ENCODE peak calls at places on chromosomes 3 and 15, in nine cellular contexts. G is activated CD4-positive, alpha-beta T cell treated with anti-CD3 and anti-CD28 coated beads for 36 hours; R is GM06990; T is stimulated activated naive CD4-positive, alpha-beta T cell treated with Interleukin-2 at 50 U/mL for 16 hours; O is activated T-helper 1 cell treated with anti-CD3 and anti-CD28 coated beads, Interleukin-12 subunit alpha, Interleukin-12 subunit beta, Interleukin-2, Interleukin-4 antibody, amounts not matched to agents 30 ng/mL and 10 ng/mL and 1 ng/mL, durations not matched to agents 14 hours and 24 hours and 36 hours; I is substantia nigra; N is stimulated activated CD4-positive, alpha-beta T cell treated with anti-CD3 and anti-CD28 coated beads, Interleukin-4, amount 100 ng/mL, for 1 hour; U is activated T-cell treated with anti-CD3 and anti-CD28 coated beads, Interleukin-2, amount 50 U/mL, for 72 hours; P is Jurkat, Clone E6-1. S is an unnamed sample.

GRCh38 chr3:63972196-63972595 is 51.1 kb downstream of the PSMD6 start:
- DNase-seq in R (no peak), N (no peak), T (no peak), P (no peak), O (no peak), I (no peak), U (no peak), G (no peak), S (no peak)

GRCh38 chr3:32045091-32045964 is 61.1 kb upstream of the GPD1L start:
- DNase-seq in I (no peak), T (no peak), R (no peak), U (no peak), N (no peak), O (no peak), P (no peak), G (no peak), S (no peak)

GRCh38 chr3:101038880-101039279 is 45.7 kb upstream of the ABI3BP start:
- DNase-seq in T (no peak), O (no peak), G (no peak), P (no peak), N (no peak), U (no peak), R (no peak), I (no peak), S (no peak)

GRCh38 chr3:54969652-54970051 is 41.8 kb upstream of the LRTM1 start:
- DNase-seq in N (no peak), T (no peak), U (no peak), O (no peak), G (no peak), P (no peak), I (no peak), R (no peak), S (no peak)

GRCh38 chr3:137765310-137766033 is 1.4 kb downstream of the SOX14 start:
- DNase-seq in T (no peak), P (no peak), U (no peak), I (no peak), G (no peak), N (no peak), O (no peak), R (no peak), S (no peak)

GRCh38 chr3:112303811-112304325 is 9.9 kb upstream of the SLC9C1 start:
- DNase-seq in T (no peak), N (no peak), G (no peak), R (no peak), I (no peak), O (no peak), U (no peak), P (no peak), S (no peak)

GRCh38 chr15:85639752-85640381 is 154.9 kb downstream of the KLHL25 start:
- DNase-seq in P (no peak), R (no peak), I (no peak), G (no peak), T (no peak), U (no peak), N (no peak), O (no peak), S (no peak)

GRCh38 chr3:177410734-177411133 is 213.5 kb upstream of the TBL1XR1 start:
- DNase-seq in N (no peak), T (no peak), U (no peak), O (no peak), I (no peak), G (no peak), R (no peak), P (peak; percentile 83), S (no peak)

GRCh38 chr3:11944052-11944673 is 60.0 kb upstream of the SYN2 start:
- DNase-seq in G (no peak), U (no peak), T (no peak), O (no peak), R (no peak), I (no peak), P (no peak), N (no peak), S (no peak)

GRCh38 chr15:88657326-88658069 is 18.7 kb downstream of the ISG20 start:
- DNase-seq in N (no peak), P (no peak), G (peak; percentile 53), T (no peak), I (peak; percentile 51), U (no peak), O (no peak), R (no peak), S (no peak)

GRCh38 chr3:163368168-163368567 is 1710.1 kb downstream of the SI start:
- DNase-seq in U (no peak), P (no peak), T (no peak), O (no peak), R (no peak), N (no peak), G (no peak), I (no peak), S (no peak)

GRCh38 chr15:80615783-80616391 is 79.2 kb upstream of the ABHD17C start:
- DNase-seq in G (no peak), T (no peak), O (no peak), U (no peak), N (no peak), I (no peak), P (no peak), R (no peak), S (no peak)

GRCh38 chr3:128167973-128168674 is 14.8 kb downstream of the EEFSEC start:
- DNase-seq in O (no peak), R (no peak), G (no peak), P (no peak), U (no peak), N (no peak), I (no peak), T (no peak), S (no peak)

GRCh38 chr3:9930804-9931418 is 2.7 kb upstream of the CRELD1 start:
- DNase-seq in N (no peak), O (no peak), G (peak; percentile 50), U (no peak), R (no peak), T (no peak), P (peak; percentile 37), I (no peak), S (no peak)

GRCh38 chr3:142888484-142889262 is at the start of gene PCOLCE2:
- DNase-seq in P (peak; percentile 26), N (peak; percentile 9), R (peak; percentile 26), O (no peak), I (no peak), G (peak; percentile 41), U (peak; percentile 46), T (no peak), S (peak; percentile 51)

GRCh38 chr3:183698760-183699159 is 1.2 kb downstream of the YEATS2 start:
- DNase-seq in G (peak; percentile 19), I (no peak), U (peak; percentile 7), R (no peak), P (no peak), N (no peak), O (no peak), T (no peak), S (no peak)

GRCh38 chr3:182795383-182795782 is 2.1 kb downstream of the ATP11B start:
- DNase-seq in R (peak; percentile 41), N (no peak), T (peak; percentile 1), P (peak; percentile 86), O (peak; percentile 31), I (no peak), G (peak; percentile 57), U (peak; percentile 38), S (no peak)

GRCh38 chr15:80932989-80933388 is 56.6 kb downstream of the MESD start:
- DNase-seq in N (no peak), T (no peak), R (no peak), O (no peak), U (no peak), G (no peak), I (no peak), P (no peak), S (no peak)

GRCh38 chr15:33701304-33701696 is 267.0 kb upstream of the CHRM5 start:
- DNase-seq in N (no peak), I (no peak), G (no peak), U (no peak), T (no peak), R (no peak), P (no peak), O (no peak), S (no peak)

GRCh38 chr3:189298469-189299375 is 127.0 kb downstream of the TPRG1 start:
- DNase-seq in N (no peak), O (no peak), G (peak; percentile 42), T (no peak), I (no peak), R (no peak), U (peak; percentile 29), P (no peak), S (no peak)

GRCh38 chr3:47266709-47267489 is 15.7 kb downstream of the KIF9 start:
- DNase-seq in P (peak; percentile 86), G (peak; percentile 68), U (peak; percentile 53), O (no peak), R (peak; percentile 48), N (peak; percentile 41), T (no peak), I (peak; percentile 59), S (no peak)

GRCh38 chr3:42491876-42492507 is 10.5 kb upstream of the VIPR1 start:
- DNase-seq in R (no peak), N (no peak), U (no peak), P (no peak), T (no peak), I (no peak), G (no peak), O (no peak), S (no peak)

GRCh38 chr15:95584088-95584487 is 746.4 kb upstream of the NR2F2 start:
- DNase-seq in N (no peak), O (no peak), G (no peak), R (no peak), U (no peak), P (no peak), T (no peak), I (no peak), S (no peak)

GRCh38 chr15:19973718-19974117 is 567.9 kb downstream of the GOLGA6L6 start:
- DNase-seq in G (peak; percentile 54), I (no peak), N (no peak), O (no peak), P (peak; percentile 70), T (no peak), U (peak; percentile 13), R (no peak), S (peak; percentile 33)

GRCh38 chr15:39511000-39511914 is 69.6 kb upstream of the THBS1 start:
- DNase-seq in I (no peak), U (no peak), G (no peak), P (no peak), R (no peak), T (no peak), O (no peak), N (no peak), S (no peak)

GRCh38 chr15:70892002-70892911 is at the start of the genes LRRC49 and THAP10:
- DNase-seq in R (peak; percentile 80), T (peak; percentile 25), U (peak; percentile 69), G (peak; percentile 71), I (peak; percentile 86), N (peak; percentile 11), O (peak; percentile 29), P (no peak), S (peak; percentile 38)

GRCh38 chr3:146539315-146539714 is 5.1 kb downstream of the PLSCR1 start:
- DNase-seq in O (no peak), N (no peak), U (no peak), G (no peak), R (no peak), I (no peak), T (no peak), P (no peak), S (no peak)

GRCh38 chr15:71114887-71115566 is at the start of gene THSD4:
- DNase-seq in U (peak; percentile 71), I (peak; percentile 12), O (peak; percentile 44), R (peak; percentile 77), G (peak; percentile 83), T (peak; percentile 15), P (peak; percentile 32), N (peak; percentile 60), S (peak; percentile 78)

GRCh38 chr15:76983588-76984379 is 11.1 kb upstream of the PSTPIP1 start:
- DNase-seq in G (no peak), R (no peak), O (no peak), P (no peak), I (no peak), N (no peak), U (no peak), T (no peak), S (no peak)

GRCh38 chr3:111872948-111873347 is 13.9 kb downstream of the PHLDB2 start:
- DNase-seq in R (no peak), N (no peak), G (no peak), T (no peak), O (no peak), P (no peak), I (no peak), U (no peak), S (no peak)

GRCh38 chr3:53858096-53858741 is 11.9 kb downstream of the IL17RB start:
- DNase-seq in I (no peak), O (no peak), N (no peak), R (no peak), P (no peak), U (no peak), G (no peak), T (no peak), S (no peak)